ENCODE peak calls at places on chromosomes 5 and 9, in eight cellular contexts. Y is mucosa of descending colon, E is breast epithelium, A is esophagus squamous epithelium, B is IMR-90, I is cardiac muscle cell, R is GM06990, N is psoas muscle. U is an unnamed sample. For H3K36me3, the result is how much of the 10 kb centered on the place peaks cover.

GRCh38 chr9:4666042-4666699 is at the start of gene SPATA6L:
- DNase-seq in Y (peak), E (peak), A (no peak), B (peak), I (peak), R (peak), N (peak), U (peak)

GRCh38 chr5:4230531-4230904 is 634.9 kb downstream of the IRX1 start:
- DNase-seq in Y (no peak), E (no peak), A (no peak), B (no peak), I (no peak), R (no peak), N (no peak), U (no peak)

GRCh38 chr9:93672622-93673270 is 96.4 kb downstream of the PHF2 start:
- DNase-seq in Y (no peak), E (peak), A (no peak), B (no peak), I (no peak), R (no peak), N (peak), U (no peak)

GRCh38 chr5:14064841-14065240 is 78.3 kb upstream of the TRIO start:
- DNase-seq in Y (no peak), E (no peak), A (no peak), B (peak), I (no peak), R (no peak), N (no peak), U (no peak)

GRCh38 chr9:129252937-129253819 is 75.1 kb upstream of the IER5L start:
- DNase-seq in Y (no peak), E (no peak), A (no peak), B (no peak), I (no peak), R (no peak), N (peak), U (no peak)

GRCh38 chr9:135699440-135699839 is at the start of gene SOHLH1:
- DNase-seq in Y (no peak), E (no peak), A (no peak), B (no peak), I (no peak), R (no peak), N (no peak), U (no peak)

GRCh38 chr5:17343675-17344074 is 126.2 kb downstream of the BASP1 start:
- DNase-seq in Y (no peak), E (no peak), A (no peak), B (peak), I (no peak), R (no peak), N (no peak), U (peak)

GRCh38 chr5:160312139-160312959 is at the start of gene CCNJL:
- DNase-seq in Y (peak), E (no peak), A (no peak), B (peak), I (peak), R (peak), N (peak), U (peak)

GRCh38 chr5:180869587-180869986 is 8.5 kb upstream of the ZFP62 start:
- DNase-seq in Y (no peak), E (no peak), A (no peak), B (no peak), I (no peak), R (no peak), N (no peak), U (no peak)

GRCh38 chr5:30539004-30539634 is 654.4 kb upstream of the CDH6 start:
- DNase-seq in Y (no peak), E (no peak), A (no peak), B (peak), I (no peak), R (no peak), N (peak), U (peak)

GRCh38 chr5:118723021-118723338 is 265.4 kb downstream of the DTWD2 start:
- DNase-seq in Y (no peak), E (no peak), A (no peak), B (no peak), I (no peak), R (peak), N (no peak), U (no peak)

GRCh38 chr9:121206516-121207370 is 5.1 kb upstream of the RAB14 start:
- DNase-seq in Y (no peak), E (no peak), A (no peak), B (peak), I (no peak), R (no peak), N (no peak), U (no peak)

GRCh38 chr5:140049713-140050112 is 6.6 kb upstream of the NRG2 start:
- DNase-seq in Y (no peak), E (no peak), A (no peak), B (no peak), I (no peak), R (no peak), N (no peak), U (no peak)

GRCh38 chr5:171207256-171207866 is 101.7 kb upstream of the TLX3 start:
- DNase-seq in Y (peak), E (no peak), A (no peak), B (peak), I (peak), R (peak), N (no peak), U (peak)

DNA sequence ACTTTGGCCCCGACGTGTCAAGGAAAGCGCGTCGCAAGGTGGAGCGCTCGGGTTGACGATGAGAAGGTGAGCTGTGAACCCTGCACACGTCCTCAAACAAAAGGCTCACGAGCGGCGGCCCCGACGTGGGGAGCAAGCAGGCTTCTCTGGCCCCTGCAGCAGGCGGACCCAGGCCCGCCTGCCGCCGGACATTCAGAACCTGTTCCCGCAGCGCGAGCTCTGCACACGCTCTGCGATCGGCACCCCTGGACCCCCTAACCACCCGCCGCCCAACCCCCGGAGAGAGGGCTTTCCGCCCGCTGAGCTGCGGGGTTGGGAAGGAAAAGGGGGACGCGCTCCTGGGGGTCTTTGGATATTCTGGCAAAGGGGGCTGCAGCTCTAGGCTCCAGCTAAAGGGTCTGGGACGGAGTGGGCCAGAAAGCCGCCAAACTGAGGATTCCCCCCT is 1.2 kb downstream of the FBN2 start:
- DNase-seq in Y (no peak), E (no peak), A (no peak), B (peak), I (no peak), R (peak), N (no peak), U (no peak)
- TF ChIP-seq CTCF in Y (no peak), E (no peak), A (no peak), B (no peak), I (no peak), R (no peak), N (no peak), U (no peak)

DNA sequence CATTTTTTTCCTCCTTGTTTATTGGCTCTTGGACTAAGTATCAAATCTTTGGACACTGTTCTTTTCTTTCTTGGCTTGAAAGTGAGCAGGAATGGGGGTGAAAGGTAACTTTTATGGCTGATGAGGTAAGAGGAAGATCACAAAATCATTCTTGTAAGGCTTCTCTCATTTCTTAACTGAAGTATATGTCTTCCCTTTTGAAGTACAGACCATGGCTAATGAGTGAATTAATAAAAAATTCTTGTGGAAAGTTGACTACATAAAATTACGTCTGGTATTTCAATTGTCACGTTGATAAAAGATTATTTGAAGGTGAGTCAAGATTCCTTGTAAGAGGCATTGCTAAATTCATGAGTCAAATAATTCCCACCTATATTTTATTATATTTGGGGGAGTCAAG is 25.1 kb downstream of the VCAN start:
- DNase-seq in Y (no peak), E (no peak), A (no peak), B (no peak), I (no peak), R (no peak), N (no peak), U (no peak)
- H3K36me3 ChIP-seq in Y (under half), E (under half), A (under half), B (under half), I (half or more), R (under half), N (under half), U (under half)

GRCh38 chr9:126933334-126933980 is 18.9 kb downstream of the RALGPS1 start:
- DNase-seq in Y (no peak), E (no peak), A (no peak), B (no peak), I (no peak), R (no peak), N (no peak), U (no peak)

GRCh38 chr9:126935630-126936029 is 21.0 kb downstream of the RALGPS1 start:
- DNase-seq in Y (no peak), E (no peak), A (no peak), B (peak), I (no peak), R (no peak), N (no peak), U (no peak)

GRCh38 chr9:126934441-126934840 is 19.9 kb downstream of the RALGPS1 start:
- DNase-seq in Y (no peak), E (no peak), A (no peak), B (no peak), I (no peak), R (no peak), N (no peak), U (no peak)

GRCh38 chr9:126937444-126937843 is 22.9 kb downstream of the RALGPS1 start:
- DNase-seq in Y (no peak), E (no peak), A (no peak), B (no peak), I (no peak), R (no peak), N (no peak), U (no peak)

DNA sequence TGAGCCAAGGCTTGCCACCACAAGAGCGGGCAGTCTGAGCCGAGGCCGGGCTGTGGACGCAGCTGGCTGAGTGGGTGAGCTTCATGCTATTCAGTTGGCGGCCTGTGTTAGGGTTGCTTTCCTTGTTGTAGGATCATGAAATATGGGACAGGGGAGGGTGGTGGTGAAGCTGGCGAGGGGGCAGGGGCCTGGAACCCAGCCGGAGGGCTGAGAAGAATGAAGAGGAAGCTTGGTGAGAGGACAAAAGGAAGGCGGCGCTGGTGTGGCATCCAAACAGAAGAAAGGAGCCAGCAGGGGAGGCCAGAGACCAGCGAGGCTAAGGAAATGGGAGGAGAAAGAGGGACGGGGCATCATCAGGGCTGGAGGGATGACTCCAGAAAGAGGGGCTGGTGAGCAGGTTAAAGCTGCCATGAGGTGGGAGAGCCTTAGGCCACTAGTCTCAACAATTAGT is 18.3 kb downstream of the RALGPS1 start:
- DNase-seq in Y (no peak), E (no peak), A (no peak), B (no peak), I (no peak), R (no peak), N (no peak), U (no peak)
- TF ChIP-seq CTCF in Y (no peak), E (no peak), A (no peak), B (no peak), I (no peak), R (no peak), N (no peak), U (no peak)

DNA sequence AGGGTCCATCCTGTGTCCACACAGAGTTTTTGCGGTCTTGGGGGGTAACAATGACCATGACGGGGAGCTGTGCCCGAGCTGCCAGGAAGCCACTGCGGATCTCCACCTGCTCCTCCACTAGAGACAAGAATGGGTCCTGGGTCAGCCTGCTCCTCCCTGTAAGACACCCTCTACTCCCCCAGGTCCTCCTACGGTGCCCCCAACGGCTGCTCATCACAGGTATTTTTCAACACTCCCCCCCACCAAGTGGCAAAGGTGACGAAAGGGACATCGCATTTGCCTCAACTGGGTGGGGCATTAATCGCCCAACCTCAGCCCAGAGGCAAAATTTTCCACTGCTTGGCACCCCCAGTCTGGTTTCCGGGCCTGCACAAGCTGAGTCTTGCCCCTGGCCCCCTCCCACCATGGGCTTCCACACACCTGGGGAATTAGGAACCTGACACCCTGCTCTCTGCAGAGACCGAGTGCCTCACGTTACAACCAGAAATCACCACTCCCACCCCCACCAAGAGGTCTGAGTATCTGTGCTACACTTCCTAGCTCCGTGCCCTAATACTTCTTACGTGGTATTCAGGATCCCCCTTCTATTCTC is 9.6 kb downstream of the NOL6 start:
- DNase-seq in Y (no peak), E (no peak), A (no peak), B (no peak), I (no peak), R (no peak), N (peak), U (peak)
- H3K36me3 ChIP-seq in Y (under half), E (under half), A (half or more), B (half or more), I (under half), R (half or more), N (half or more), U (half or more)

U was measured in bronchial epithelial cell.